ENCODE peak calls at places on chromosomes 13 and 19, in ten cellular contexts. M is putamen; U is NCI-H2107; Q is IMR-90; D is body of pancreas; V is astrocyte; Y is activated effector memory CD4-positive, alpha-beta T cell treated with Interleukin-2 at 50 U/mL for 16 hours; X is COR-L47; W is neural crest cell; G is thoracic aorta. I is an unnamed sample.

GRCh38 chr13:75647126-75647784 is 11.1 kb downstream of the LMO7 start:
- DNase-seq in Y (no peak), W (no peak), X (no peak), U (no peak), D (no peak), G (no peak), M (no peak), V (peak; percentile 44), Q (peak; percentile 55), I (no peak)

GRCh38 chr19:40519352-40520322 is 52.8 kb downstream of the SPTBN4 start:
- DNase-seq in G (no peak), U (no peak), V (peak; percentile 14), W (no peak), D (no peak), X (no peak), M (no peak), Y (no peak), Q (peak; percentile 40), I (peak; percentile 29)

GRCh38 chr13:21458457-21458815 is 667 bp downstream of the ZDHHC20 start:
- DNase-seq in V (no peak), X (peak; percentile 27), Y (peak; percentile 26), M (peak; percentile 29), Q (no peak), U (peak; percentile 41), G (no peak), D (peak; percentile 63), W (peak; percentile 12), I (no peak)

GRCh38 chr13:50224534-50224933 is 209.3 kb downstream of the KCNRG start:
- DNase-seq in V (peak; percentile 31), W (no peak), M (peak; percentile 64), D (no peak), Y (no peak), X (no peak), U (no peak), Q (peak; percentile 51), G (no peak), I (peak; percentile 81)

GRCh38 chr19:918481-919156 is 1.5 kb downstream of the KISS1R start:
- DNase-seq in Q (no peak), U (no peak), M (no peak), D (no peak), Y (no peak), V (no peak), W (no peak), G (no peak), X (peak; percentile 74), I (no peak)

GRCh38 chr13:50911051-50911690 is 1.6 kb downstream of the RNASEH2B start:
- DNase-seq in X (no peak), M (no peak), W (no peak), V (no peak), D (no peak), Q (no peak), Y (no peak), U (no peak), G (no peak), I (peak; percentile 65)

GRCh38 chr13:94233401-94233800 is 246.1 kb downstream of the DCT start:
- DNase-seq in G (no peak), Q (peak; percentile 96), X (no peak), D (peak; percentile 17), V (peak; percentile 91), U (no peak), W (no peak), Y (no peak), M (peak; percentile 45), I (peak; percentile 93)

GRCh38 chr13:29740961-29741360 is 109.5 kb downstream of the UBL3 start:
- DNase-seq in V (no peak), W (no peak), X (no peak), D (no peak), Y (no peak), Q (no peak), M (peak; percentile 26), G (no peak), U (no peak), I (no peak)

GRCh38 chr13:51834581-51835158 is 10.3 kb downstream of the TMEM272 start:
- DNase-seq in G (no peak), V (no peak), Y (no peak), D (no peak), W (no peak), Q (no peak), X (no peak), M (no peak), U (no peak), I (no peak)

GRCh38 chr13:48643159-48643558 is 10.6 kb upstream of the CYSLTR2 start:
- DNase-seq in M (no peak), V (no peak), U (no peak), Q (no peak), X (no peak), W (no peak), G (no peak), D (no peak), Y (no peak), I (no peak)

GRCh38 chr19:9078651-9079050 is 8.2 kb upstream of the OR1M1 start:
- DNase-seq in Q (no peak), M (no peak), D (no peak), W (no peak), G (no peak), X (no peak), Y (no peak), V (no peak), U (no peak), I (no peak)

GRCh38 chr19:15479391-15480345 is at the start of gene PGLYRP2:
- DNase-seq in X (no peak), W (no peak), D (peak; percentile 44), Y (no peak), U (no peak), M (no peak), V (no peak), G (no peak), Q (no peak), I (no peak)

GRCh38 chr19:42443944-42444398 is 1.2 kb upstream of the CXCL17 start:
- DNase-seq in Q (no peak), M (no peak), W (no peak), U (no peak), X (no peak), V (no peak), Y (no peak), D (peak; percentile 53), G (no peak), I (no peak)

GRCh38 chr13:48493076-48493765 is 39.7 kb downstream of the RCBTB2 start:
- DNase-seq in M (no peak), W (no peak), D (no peak), V (no peak), U (no peak), G (no peak), Q (no peak), X (no peak), Y (no peak), I (peak; percentile 19)

GRCh38 chr19:29255912-29256311 is 43.0 kb upstream of the UQCRFS1 start:
- DNase-seq in W (no peak), M (no peak), V (no peak), Y (no peak), X (no peak), U (no peak), G (no peak), D (no peak), Q (no peak), I (no peak)

GRCh38 chr13:99178636-99179035 is 22.0 kb upstream of the UBAC2 start:
- DNase-seq in M (no peak), Q (no peak), V (no peak), X (no peak), G (no peak), U (no peak), Y (no peak), W (no peak), D (no peak), I (no peak)

GRCh38 chr19:36049080-36049698 is 4.9 kb downstream of the THAP8 start:
- DNase-seq in Y (no peak), D (no peak), X (no peak), W (no peak), V (no peak), M (no peak), G (no peak), U (no peak), Q (no peak), I (peak; percentile 27)

GRCh38 chr19:14686411-14686810 is 3.4 kb upstream of the ZNF333 start:
- DNase-seq in V (no peak), G (no peak), Q (peak; percentile 9), Y (no peak), D (no peak), X (peak; percentile 16), U (no peak), W (no peak), M (no peak), I (peak; percentile 26)

GRCh38 chr19:3201072-3201700 is 15.5 kb downstream of the NCLN start:
- DNase-seq in D (no peak), V (no peak), X (no peak), U (no peak), M (no peak), Q (no peak), Y (no peak), G (no peak), W (no peak), I (no peak)

GRCh38 chr13:24075137-24075975 is 85.2 kb upstream of the SPATA13 start:
- DNase-seq in W (no peak), X (no peak), U (no peak), G (no peak), V (no peak), Y (no peak), D (peak; percentile 38), Q (no peak), M (no peak), I (peak; percentile 11)

GRCh38 chr13:110445183-110445582 is 116.3 kb downstream of the RAB20 start:
- DNase-seq in D (no peak), U (no peak), V (peak; percentile 59), Y (no peak), G (no peak), Q (peak; percentile 77), W (no peak), M (no peak), X (no peak), I (peak; percentile 74)

GRCh38 chr13:89165685-89166084 is 1494.5 kb downstream of the SLITRK5 start:
- DNase-seq in Y (no peak), G (no peak), U (no peak), X (no peak), M (no peak), D (no peak), V (no peak), W (no peak), Q (no peak), I (no peak)

GRCh38 chr13:112714772-112715569 is 25.1 kb downstream of the ATP11A start:
- DNase-seq in U (no peak), Q (no peak), W (no peak), V (no peak), X (no peak), Y (no peak), M (no peak), G (no peak), D (no peak), I (no peak)

GRCh38 chr13:85186646-85187045 is 612.6 kb downstream of the SLITRK6 start:
- DNase-seq in D (no peak), V (no peak), X (no peak), G (no peak), U (no peak), M (no peak), W (no peak), Y (no peak), Q (no peak), I (no peak)

GRCh38 chr19:1070576-1070930 is 3.6 kb downstream of the ARHGAP45 start:
- DNase-seq in X (no peak), U (no peak), G (no peak), Q (no peak), W (no peak), M (no peak), Y (no peak), D (no peak), V (no peak), I (no peak)

GRCh38 chr19:12202250-12202649 is 39.4 kb downstream of the ZNF136 start:
- DNase-seq in D (peak; percentile 50), Q (no peak), M (no peak), U (no peak), V (no peak), X (no peak), Y (peak; percentile 51), W (no peak), G (no peak), I (no peak)

GRCh38 chr13:22596157-22596863 is 584.5 kb upstream of the SGCG start:
- DNase-seq in U (no peak), X (no peak), V (no peak), Y (no peak), Q (no peak), M (no peak), W (no peak), G (no peak), D (no peak), I (peak; percentile 66)

I was measured in amniotic epithelial cell.